ENCODE peak calls at places on chromosomes 7 and 10, in seven cellular contexts. G is astrocyte, K is dorsolateral prefrontal cortex, M is Calu3, J is fibroblast of pulmonary artery, H is IMR-90, I is cardiac muscle cell. B is an unnamed sample.
A peak's percentile ranks its signal among the peaks of the same experiment; 100 is the strongest.

GRCh38 chr7:151992375-151992774 is 33.1 kb upstream of the GALNT11 start:
- DNase-seq in J (peak; percentile 17), K (peak; percentile 46), M (peak; percentile 70), G (no peak), H (no peak), I (peak; percentile 49), B (peak; percentile 61)

GRCh38 chr10:33556581-33556980 is 222.1 kb upstream of the NRP1 start:
- DNase-seq in G (no peak), M (no peak), J (no peak), K (no peak), I (peak; percentile 29), H (no peak), B (peak; percentile 4)

GRCh38 chr7:105304040-105304895 is 84.5 kb downstream of the SRPK2 start:
- DNase-seq in H (peak; percentile 77), M (peak; percentile 3), I (no peak), J (peak; percentile 61), G (peak; percentile 60), K (peak; percentile 56), B (no peak)

GRCh38 chr7:140036224-140036651 is 26.5 kb downstream of the PARP12 start:
- DNase-seq in J (no peak), K (no peak), M (no peak), I (no peak), G (peak; percentile 31), H (no peak), B (no peak)

GRCh38 chr7:100019908-100020307 is 4.5 kb downstream of the ZKSCAN1 start:
- DNase-seq in K (no peak), J (no peak), M (no peak), G (no peak), I (peak; percentile 21), H (no peak), B (no peak)

GRCh38 chr7:152896217-152896616 is 136.7 kb downstream of the ACTR3B start:
- DNase-seq in K (no peak), J (no peak), M (no peak), G (no peak), I (no peak), H (no peak), B (no peak)

GRCh38 chr10:111122127-111122526 is 45.3 kb downstream of the ADRA2A start:
- DNase-seq in J (no peak), I (no peak), K (no peak), H (no peak), G (no peak), M (no peak), B (no peak)

GRCh38 chr7:158549834-158550700 is 37.6 kb downstream of the PTPRN2 start:
- DNase-seq in M (no peak), G (no peak), K (no peak), J (no peak), I (no peak), H (no peak), B (no peak)

GRCh38 chr7:39688611-39689485 is 65.5 kb downstream of the RALA start:
- DNase-seq in K (no peak), H (no peak), M (peak; percentile 16), J (no peak), G (peak; percentile 57), I (no peak), B (no peak)

GRCh38 chr7:74452748-74453320 is 872 bp upstream of the GTF2IRD1 start:
- DNase-seq in J (no peak), G (peak; percentile 22), K (peak; percentile 19), H (no peak), M (no peak), I (no peak), B (peak; percentile 51)

DNA sequence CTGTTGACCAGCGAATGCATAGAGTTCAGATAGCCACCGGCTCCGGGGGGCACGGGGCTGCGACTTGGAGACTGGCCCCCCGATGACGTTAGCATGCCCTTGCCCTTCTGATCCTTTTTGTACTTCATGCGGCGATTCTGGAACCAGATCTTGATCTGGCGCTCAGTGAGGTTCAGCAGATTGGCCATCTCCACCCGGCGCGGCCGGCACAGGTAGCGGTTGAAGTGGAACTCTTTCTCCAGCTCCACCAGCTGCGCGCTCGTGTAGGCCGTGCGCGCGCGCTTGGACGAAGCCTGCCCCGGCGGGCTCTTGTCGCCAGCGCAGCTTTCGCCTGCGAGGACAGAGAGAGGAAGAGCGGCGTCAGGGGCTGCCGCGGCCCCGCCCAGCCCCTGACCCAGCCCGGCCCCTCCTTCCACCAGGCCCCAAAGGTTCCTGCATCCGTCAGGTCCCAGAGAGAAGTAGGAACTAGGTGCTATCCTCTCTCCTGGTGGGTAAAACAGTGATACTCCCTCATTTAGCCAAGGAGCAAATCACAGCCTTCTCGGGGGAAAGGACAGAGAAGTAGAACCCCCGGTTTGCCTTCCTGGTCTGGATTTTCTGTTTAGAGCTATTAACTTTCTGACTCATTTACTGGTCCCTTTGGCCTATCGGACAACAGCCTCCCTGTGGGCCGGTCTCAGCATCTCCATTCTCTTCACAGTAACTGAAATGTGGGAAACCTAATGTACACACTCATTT is 6.1 kb upstream of the HOXA2 start:
- DNase-seq in J (no peak), I (peak; percentile 39), M (no peak), G (peak; percentile 84), K (no peak), H (peak; percentile 88), B (peak; percentile 78)
- TF ChIP-seq CTCF in J (no peak), I (no peak), M (no peak), G (no peak), K (no peak), H (no peak), B (no peak)

DNA sequence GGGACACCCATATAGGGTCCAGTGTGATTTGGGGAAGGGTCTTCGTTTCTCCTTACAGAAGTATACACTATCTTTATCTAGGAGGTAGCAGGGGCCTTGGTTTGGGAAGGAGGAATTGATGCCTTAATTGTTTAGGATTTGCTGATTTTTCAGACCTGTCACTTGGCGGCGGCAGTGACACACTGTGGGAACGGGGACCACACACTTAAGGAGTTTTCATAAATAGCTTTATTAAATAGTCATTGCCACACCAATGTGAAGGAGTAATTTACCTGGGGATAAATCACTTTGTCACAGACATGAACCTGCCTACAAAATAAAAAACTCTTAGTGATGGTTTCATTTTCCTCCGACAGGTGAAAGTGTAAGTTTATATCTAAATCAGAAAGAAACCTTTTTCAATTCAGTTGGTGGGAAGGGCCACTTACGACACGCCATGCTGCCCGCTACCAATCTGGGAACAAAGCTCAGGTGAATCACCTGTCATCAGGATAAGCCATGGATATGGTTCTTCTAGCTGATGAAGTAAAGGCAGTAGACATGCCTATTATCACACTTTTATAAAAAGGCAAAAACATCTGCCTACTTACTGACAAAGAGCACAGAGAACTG is 12.3 kb upstream of the ENO4 start:
- DNase-seq in K (no peak), M (no peak), J (peak; percentile 59), I (no peak), H (no peak), G (no peak), B (no peak)
- TF ChIP-seq CTCF in K (no peak), M (no peak), J (peak; percentile 61), I (peak; percentile 46), H (peak; percentile 40), G (no peak), B (no peak)

GRCh38 chr7:37753398-37753797 is 69.8 kb downstream of the GPR141 start:
- DNase-seq in K (no peak), G (no peak), I (no peak), J (no peak), H (no peak), M (no peak), B (no peak)

GRCh38 chr7:37759519-37759918 is 76.0 kb downstream of the GPR141 start:
- DNase-seq in H (no peak), M (no peak), K (peak; percentile 39), I (no peak), J (no peak), G (no peak), B (no peak)

GRCh38 chr7:37756797-37757551 is 73.4 kb downstream of the GPR141 start:
- DNase-seq in G (no peak), J (no peak), H (no peak), M (no peak), I (no peak), K (no peak), B (no peak)

GRCh38 chr7:37758467-37758866 is 74.9 kb downstream of the GPR141 start:
- DNase-seq in M (no peak), H (no peak), G (no peak), J (no peak), I (no peak), K (no peak), B (no peak)

DNA sequence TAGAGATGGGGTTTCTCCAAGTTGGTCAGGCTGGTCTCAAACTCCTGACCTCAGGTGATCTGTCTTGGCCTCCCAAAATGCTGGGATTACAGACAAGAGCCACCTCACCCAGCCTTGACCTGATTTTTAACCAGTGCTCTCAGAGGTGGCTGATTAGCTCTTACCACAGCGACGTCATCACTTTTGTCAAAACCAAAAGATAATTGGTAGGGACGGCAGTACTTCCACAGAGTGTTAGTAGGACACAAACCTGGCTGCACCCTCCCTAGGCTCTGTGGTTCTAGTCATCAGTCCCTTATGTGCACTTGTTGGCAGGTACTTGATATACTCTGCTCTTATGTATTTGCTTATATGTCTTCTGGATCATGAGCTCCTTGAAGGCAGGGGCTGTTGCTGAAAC is 74.0 kb downstream of the GPR141 start:
- DNase-seq in M (no peak), H (no peak), K (no peak), G (no peak), J (no peak), I (no peak), B (no peak)
- TF ChIP-seq CTCF in M (no peak), H (no peak), K (no peak), G (no peak), J (no peak), I (no peak), B (no peak)

GRCh38 chr10:11451640-11452260 is 159.7 kb downstream of the USP6NL start:
- DNase-seq in K (no peak), H (no peak), I (no peak), J (no peak), G (no peak), M (no peak), B (no peak)

GRCh38 chr10:11454160-11454559 is 157.3 kb downstream of the USP6NL start:
- DNase-seq in G (no peak), H (no peak), J (no peak), K (no peak), M (no peak), I (no peak), B (no peak)

GRCh38 chr10:11450427-11450826 is 161.0 kb downstream of the USP6NL start:
- DNase-seq in K (no peak), G (no peak), M (no peak), J (no peak), I (no peak), H (no peak), B (no peak)

GRCh38 chr10:11457336-11457735 is 154.1 kb downstream of the USP6NL start:
- DNase-seq in K (no peak), M (no peak), H (no peak), I (no peak), J (no peak), G (no peak), B (no peak)

GRCh38 chr10:11454958-11455566 is 156.4 kb downstream of the USP6NL start:
- DNase-seq in M (no peak), J (no peak), K (no peak), G (no peak), I (no peak), H (no peak), B (no peak)
- TF ChIP-seq CTCF in M (no peak), J (peak; percentile 21), K (no peak), G (no peak), I (no peak), H (no peak), B (peak; percentile 32)

B was measured in nephron progenitor cell.